ENCODE peak calls at places on chromosomes 5 and 9, in four cellular contexts. Q is astrocyte, Z is GM23248, H is pancreas. F is an unnamed sample. For H3K4me1 and H3K27me3, the result is how much of the 10 kb centered on the place peaks cover.

GRCh38 chr5:135192351-135192750 is 158.3 kb upstream of the PITX1 start:
- DNase-seq in H (no peak), Z (no peak), Q (no peak), F (no peak)

GRCh38 chr5:147921134-147921533 is 14.8 kb upstream of the C5orf46 start:
- DNase-seq in Z (no peak), Q (no peak), H (no peak), F (no peak)

GRCh38 chr5:7849531-7850240 is 1.2 kb downstream of the CFAP90 start:
- DNase-seq in Q (no peak), H (peak), Z (peak), F (no peak)

GRCh38 chr5:6634327-6634713 is 1.1 kb downstream of the SRD5A1 start:
- DNase-seq in H (no peak), Z (peak), Q (no peak), F (no peak)

GRCh38 chr5:64947031-64947430 is 178.3 kb downstream of the CWC27 start:
- DNase-seq in Q (peak), H (no peak), Z (no peak), F (no peak)

GRCh38 chr9:81628897-81629296 is 60.5 kb downstream of the TLE1 start:
- DNase-seq in Z (no peak), H (no peak), Q (peak), F (no peak)

GRCh38 chr9:77752566-77752965 is 104.4 kb upstream of the GNA14 start:
- DNase-seq in Q (peak), Z (peak), H (no peak), F (no peak)

GRCh38 chr5:169923988-169924387 is 56.3 kb downstream of the INSYN2B start:
- DNase-seq in H (no peak), Z (no peak), Q (no peak), F (no peak)

GRCh38 chr5:172561151-172561550 is 79.9 kb upstream of the NEURL1B start:
- DNase-seq in Q (peak), Z (peak), H (no peak), F (no peak)

GRCh38 chr9:93116049-93116961 is 17.7 kb downstream of the NINJ1 start:
- DNase-seq in Q (no peak), Z (peak), H (peak), F (peak)

DNA sequence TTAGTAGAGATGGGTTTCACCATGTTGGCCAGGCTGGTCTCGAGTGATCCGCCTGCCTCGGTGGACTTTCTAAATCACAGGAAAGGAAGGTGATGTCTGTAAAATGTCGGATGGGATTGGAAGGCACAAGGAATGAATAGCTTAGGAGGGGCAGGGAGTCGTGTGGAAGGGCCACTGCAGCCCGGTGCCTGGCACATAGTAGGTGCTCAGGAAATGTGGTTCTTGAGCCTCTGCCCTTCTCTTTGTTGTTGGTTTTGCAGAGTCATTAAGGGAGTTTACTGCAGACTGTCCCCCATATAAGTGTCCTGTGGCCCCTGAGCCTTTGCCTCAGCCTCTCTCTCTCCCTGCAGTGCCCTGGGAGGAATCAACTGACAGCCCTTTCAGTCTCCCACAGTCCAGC is 11.8 kb downstream of the NEK6 start:
- DNase-seq in H (no peak), Z (no peak), Q (no peak), F (no peak)
- H3K4me1 ChIP-seq in H (under half), Z (under half), Q (half or more), F (half or more)

DNA sequence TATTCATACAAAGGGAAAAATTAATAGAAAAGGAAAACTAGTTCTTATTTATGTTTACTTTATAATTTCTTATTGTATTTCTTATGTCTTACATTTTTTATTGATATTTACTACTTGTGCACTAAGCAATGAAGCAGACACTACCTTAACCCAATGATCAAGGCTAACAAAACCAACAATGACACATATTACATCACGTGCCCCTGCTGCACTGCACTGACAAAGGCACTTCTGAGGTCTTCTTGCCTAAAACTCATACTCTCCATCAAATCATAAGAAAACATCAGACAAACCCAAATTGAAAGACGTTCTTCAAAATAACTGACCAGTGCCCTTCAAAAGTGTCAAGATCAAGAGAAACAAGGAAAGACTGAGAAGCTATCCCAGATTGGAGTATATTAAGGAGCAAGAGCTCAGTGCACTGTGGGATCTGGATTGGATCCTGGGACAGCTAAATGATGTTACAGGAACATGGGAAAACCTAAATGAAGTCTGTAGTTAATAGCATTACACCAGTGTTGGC is 230.9 kb downstream of the AUH start:
- DNase-seq in Q (no peak), Z (no peak), H (no peak), F (no peak)
- H3K27ac ChIP-seq in Q (peak), Z (peak), H (no peak), F (no peak)

DNA sequence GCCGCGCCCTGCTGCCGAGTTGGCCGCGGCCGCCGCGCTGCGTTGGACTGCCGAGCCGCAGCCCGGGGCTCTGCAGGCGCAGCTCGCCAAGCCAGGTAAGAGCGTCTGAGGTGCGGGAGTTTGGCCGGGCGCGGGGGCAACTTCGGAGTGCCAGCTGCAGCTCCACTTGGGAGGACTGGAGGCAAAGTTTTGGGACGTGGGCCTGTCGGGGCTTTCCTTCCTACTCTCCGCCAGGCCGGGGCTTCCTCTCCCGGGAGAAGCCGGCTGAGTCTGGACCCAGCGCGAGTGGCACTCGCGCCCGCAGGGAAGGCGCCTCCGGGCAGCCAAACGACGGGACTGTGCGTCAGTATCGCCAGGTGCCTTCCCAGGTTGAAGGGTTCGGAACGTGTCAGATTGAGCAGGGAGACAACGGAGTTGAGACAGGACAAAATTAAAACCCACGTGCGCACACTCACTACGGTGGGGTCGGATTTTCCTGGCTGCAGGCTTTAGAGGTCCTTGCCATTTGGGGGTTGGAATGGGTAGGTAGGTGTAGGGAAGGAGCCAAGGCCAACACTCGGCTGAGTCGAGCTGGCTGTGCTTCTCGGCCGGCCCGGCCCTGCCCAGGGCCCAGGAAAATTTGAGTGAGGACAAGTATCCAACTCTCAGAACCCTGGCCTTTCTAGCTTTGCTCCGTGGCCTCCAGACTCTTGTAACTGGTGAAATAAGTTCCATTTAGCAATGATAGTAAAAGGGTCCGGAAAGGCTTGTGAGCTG is 1.1 kb downstream of the DMRT3 start:
- DNase-seq in Z (no peak), H (peak), Q (no peak), F (no peak)
- H3K27me3 ChIP-seq in Z (half or more), H (under half), Q (half or more), F (half or more)

GRCh38 chr9:125412166-125412565 is 150.5 kb downstream of the GAPVD1 start:
- DNase-seq in H (no peak), Z (no peak), Q (no peak), F (no peak)

GRCh38 chr9:125409217-125409636 is 147.6 kb downstream of the GAPVD1 start:
- DNase-seq in H (peak), Z (peak), Q (no peak), F (no peak)

GRCh38 chr9:125411171-125411756 is 149.6 kb downstream of the GAPVD1 start:
- DNase-seq in H (peak), Q (no peak), Z (no peak), F (no peak)

GRCh38 chr9:125409637-125410521 is 148.3 kb downstream of the GAPVD1 start:
- DNase-seq in Q (peak), H (no peak), Z (peak), F (no peak)

GRCh38 chr9:125410522-125410894 is 148.9 kb downstream of the GAPVD1 start:
- DNase-seq in H (peak), Q (no peak), Z (no peak), F (no peak)
- H3K4me1 ChIP-seq in H (under half), Q (under half), Z (under half), F (under half)

GRCh38 chr9:88890546-88890945 is 100.7 kb upstream of the S1PR3 start:
- DNase-seq in H (no peak), Z (peak), Q (peak), F (no peak)
- H3K27ac ChIP-seq in H (no peak), Z (no peak), Q (no peak), F (no peak)

DNA sequence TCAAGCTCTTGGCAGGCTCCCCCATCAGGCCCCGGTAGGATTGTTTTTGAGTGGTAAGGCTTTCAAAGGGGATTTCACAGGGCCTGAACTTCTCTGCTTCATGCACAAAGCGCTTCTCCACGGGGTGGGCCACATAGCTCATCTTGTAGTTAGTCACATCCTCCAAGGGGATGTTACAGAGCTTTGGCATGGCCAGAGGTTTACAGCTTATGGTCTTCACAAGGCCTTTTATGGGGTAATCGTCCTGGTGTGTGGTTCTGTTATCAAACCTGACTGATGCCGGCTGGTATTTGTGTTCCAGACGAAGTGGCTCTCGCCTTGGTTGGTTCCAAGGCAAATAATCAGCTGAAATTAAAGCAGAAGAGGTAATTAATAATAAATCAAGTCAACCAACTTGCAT is 104.3 kb downstream of the SAXO1 start:
- DNase-seq in Z (peak), H (no peak), Q (peak), F (no peak)
- H3K27me3 ChIP-seq in Z (under half), H (under half), Q (under half), F (under half)

DNA sequence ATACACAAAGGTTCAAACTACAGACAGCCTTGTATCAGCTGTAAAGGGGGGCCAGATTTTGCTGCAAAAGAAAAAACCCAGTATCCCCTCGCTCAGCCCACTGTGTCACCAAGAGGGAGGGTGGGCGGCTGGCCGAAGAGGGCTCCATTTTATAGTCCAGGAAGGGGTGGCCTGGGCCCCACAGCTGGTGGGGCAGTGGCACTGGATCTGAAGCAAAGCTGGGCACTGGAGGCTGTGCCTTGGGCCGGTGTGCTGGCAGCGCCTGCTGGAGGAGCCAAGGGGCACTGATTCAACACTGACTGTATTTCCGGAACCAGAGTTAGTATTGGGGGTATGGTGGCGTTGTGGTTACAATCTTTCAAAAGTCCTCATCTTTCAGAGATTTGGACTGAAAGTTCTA is 9.1 kb downstream of the BRD3 start:
- DNase-seq in H (peak), Z (peak), Q (peak), F (no peak)
- H3K4me1 ChIP-seq in H (under half), Z (under half), Q (under half), F (half or more)

GRCh38 chr5:61604626-61605025 is 272.6 kb downstream of the ZSWIM6 start:
- DNase-seq in Q (no peak), Z (peak), H (no peak), F (no peak)
- H3K27ac ChIP-seq in Q (no peak), Z (no peak), H (no peak), F (no peak)

F was measured in lower lobe of right lung.